ENCODE peak calls at places on chromosomes 4 and X, in eight cellular contexts. V is CD8-positive, alpha-beta T cell; G is vagina; J is uterus; E is stomach; K is sigmoid colon; P is upper lobe of right lung; Q is GM12878. S is an unnamed sample. For H3K4me1, the result is how much of the 10 kb centered on the place peaks cover.

GRCh38 chr4:39354178-39354503 is 12.0 kb downstream of the RFC1 start:
- DNase-seq in J (no peak), K (no peak), Q (no peak), V (no peak), P (no peak), G (no peak), E (no peak), S (no peak)

GRCh38 chr4:94540476-94540875 is 88.7 kb downstream of the PDLIM5 start:
- DNase-seq in P (no peak), E (no peak), J (no peak), V (no peak), G (no peak), Q (no peak), K (no peak), S (no peak)

GRCh38 chr4:86917212-86918039 is 17.4 kb upstream of the AFF1 start:
- DNase-seq in J (no peak), E (no peak), V (no peak), K (no peak), G (no peak), P (no peak), Q (no peak), S (no peak)

GRCh38 chrX:7083021-7083420 is 64.5 kb upstream of the STS start:
- DNase-seq in V (no peak), G (no peak), P (no peak), E (no peak), K (no peak), Q (no peak), J (no peak), S (no peak)

GRCh38 chr4:129429566-129430339 is 333.8 kb downstream of the C4orf33 start:
- DNase-seq in K (no peak), V (no peak), G (no peak), Q (no peak), J (no peak), E (no peak), P (no peak), S (no peak)

GRCh38 chr4:55561884-55562283 is 15.2 kb upstream of the CLOCK start:
- DNase-seq in E (no peak), P (no peak), K (no peak), J (no peak), Q (no peak), V (no peak), G (no peak), S (no peak)

GRCh38 chrX:115561605-115562491 is 874 bp downstream of the PLS3 start:
- DNase-seq in K (peak), V (no peak), Q (no peak), J (peak), P (peak), G (peak), E (peak), S (peak)

GRCh38 chr4:76984127-76984526 is 34.6 kb downstream of the SEPTIN11 start:
- DNase-seq in V (no peak), J (no peak), P (no peak), G (no peak), E (no peak), K (peak), Q (peak), S (no peak)

GRCh38 chr4:151291485-151291884 is 14.5 kb downstream of the PRSS48 start:
- DNase-seq in Q (no peak), P (no peak), V (no peak), K (no peak), J (no peak), G (no peak), E (no peak), S (no peak)

GRCh38 chrX:40147399-40148188 is 49.8 kb upstream of the BCOR start:
- DNase-seq in Q (no peak), K (no peak), E (no peak), P (no peak), V (no peak), J (no peak), G (no peak), S (no peak)

GRCh38 chrX:40148189-40148438 is 50.4 kb upstream of the BCOR start:
- DNase-seq in E (no peak), Q (no peak), K (no peak), P (no peak), V (no peak), G (no peak), J (no peak), S (no peak)

GRCh38 chrX:40149286-40150175 is 51.8 kb upstream of the BCOR start:
- DNase-seq in K (no peak), Q (no peak), P (no peak), J (no peak), G (no peak), E (no peak), V (no peak), S (no peak)

GRCh38 chrX:40150503-40150902 is 52.7 kb upstream of the BCOR start:
- DNase-seq in K (no peak), V (no peak), G (no peak), Q (no peak), J (no peak), E (no peak), P (no peak), S (no peak)

GRCh38 chrX:40148439-40149285 is 50.9 kb upstream of the BCOR start:
- DNase-seq in E (no peak), J (no peak), K (no peak), P (no peak), V (no peak), G (no peak), Q (no peak), S (peak)
- H3K4me1 ChIP-seq in E (under half), J (under half), K (under half), P (under half), V (under half), G (under half), Q (under half), S (under half)

DNA sequence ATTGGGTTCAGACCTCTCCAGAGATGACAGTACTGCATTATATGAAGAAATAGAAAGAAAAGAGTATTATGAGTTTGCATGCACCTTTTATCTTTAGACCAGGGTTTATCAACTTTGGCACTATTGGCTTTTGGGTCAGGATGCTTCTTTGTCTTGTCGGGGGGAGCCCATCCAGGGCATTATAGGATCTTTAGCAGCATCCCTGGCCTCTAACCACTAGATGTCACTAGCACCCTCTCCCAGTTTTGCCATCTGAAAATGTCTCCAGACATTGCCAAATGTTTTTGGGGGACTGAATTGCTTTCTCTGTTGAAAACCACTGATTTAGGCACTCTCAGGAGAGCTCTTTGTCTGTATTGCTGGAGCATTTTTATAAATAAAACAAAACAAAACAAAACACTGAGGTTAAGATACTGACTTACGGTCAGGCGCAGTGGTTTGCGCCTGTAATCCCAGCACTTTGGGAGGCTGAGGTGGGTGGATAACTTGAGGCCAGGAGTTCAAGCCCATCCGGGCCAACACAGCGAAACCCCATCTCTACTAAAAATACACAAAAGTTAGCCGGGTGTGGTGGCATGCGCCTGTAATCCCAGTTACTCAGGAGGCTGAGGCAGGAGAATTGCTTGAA is 23.6 kb downstream of the CA5B start:
- DNase-seq in Q (no peak), K (no peak), V (no peak), P (no peak), G (no peak), J (no peak), E (no peak), S (peak)
- TF ChIP-seq CTCF in Q (peak), K (peak), V (peak), P (peak), G (peak), J (peak), E (peak), S (peak)

DNA sequence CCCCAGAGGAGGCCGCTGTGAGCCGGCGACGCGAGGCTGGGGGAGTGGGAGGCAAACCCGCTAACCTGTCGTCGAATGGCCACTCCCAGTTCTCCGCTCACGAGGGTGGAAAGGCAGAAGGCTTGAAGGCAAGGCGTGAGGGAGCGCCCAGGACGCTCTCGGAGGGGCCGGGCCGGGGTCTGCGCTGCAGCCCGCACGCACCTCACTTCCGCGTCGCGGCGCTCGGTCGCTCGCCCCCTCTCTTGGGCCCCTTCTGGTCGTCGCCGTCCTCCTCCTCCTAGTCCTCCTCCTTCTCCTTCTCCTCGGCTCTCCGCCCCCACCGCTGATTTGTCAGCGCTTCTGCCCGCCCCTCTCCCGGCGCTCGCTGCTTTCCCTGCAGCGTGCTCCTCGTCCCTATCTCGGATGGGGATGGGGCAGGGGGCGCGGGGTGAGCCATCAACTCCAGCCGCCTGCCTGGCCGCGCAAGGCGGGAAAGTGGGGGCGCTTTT is at the start of gene SNCA:
- DNase-seq in G (peak), E (peak), V (no peak), K (peak), P (peak), J (peak), Q (no peak), S (peak)
- H3K4me3 ChIP-seq in G (peak), E (peak), V (peak), K (peak), P (peak), J (peak), Q (no peak), S (peak)

GRCh38 chrX:155819525-155819924 is 61.6 kb upstream of the VAMP7 start:
- DNase-seq in P (no peak), G (no peak), E (no peak), J (no peak), K (no peak), Q (no peak), V (no peak), S (no peak)
- H3K4me1 ChIP-seq in P (under half), G (under half), E (under half), J (under half), K (under half), Q (under half), V (under half), S (under half)

GRCh38 chr4:174628206-174628605 is 105.9 kb upstream of the HPGD start:
- DNase-seq in G (no peak), Q (no peak), K (no peak), V (no peak), J (no peak), P (no peak), E (no peak), S (no peak)

GRCh38 chr4:174633399-174633798 is 111.1 kb upstream of the HPGD start:
- DNase-seq in V (no peak), Q (no peak), G (no peak), K (no peak), J (no peak), P (no peak), E (no peak), S (no peak)

GRCh38 chr4:174629265-174629664 is 107.0 kb upstream of the HPGD start:
- DNase-seq in P (no peak), J (no peak), Q (no peak), E (no peak), G (no peak), V (no peak), K (no peak), S (no peak)

GRCh38 chr4:174635732-174636131 is 113.4 kb upstream of the HPGD start:
- DNase-seq in E (no peak), P (no peak), G (no peak), J (no peak), V (no peak), Q (no peak), K (no peak), S (no peak)

DNA sequence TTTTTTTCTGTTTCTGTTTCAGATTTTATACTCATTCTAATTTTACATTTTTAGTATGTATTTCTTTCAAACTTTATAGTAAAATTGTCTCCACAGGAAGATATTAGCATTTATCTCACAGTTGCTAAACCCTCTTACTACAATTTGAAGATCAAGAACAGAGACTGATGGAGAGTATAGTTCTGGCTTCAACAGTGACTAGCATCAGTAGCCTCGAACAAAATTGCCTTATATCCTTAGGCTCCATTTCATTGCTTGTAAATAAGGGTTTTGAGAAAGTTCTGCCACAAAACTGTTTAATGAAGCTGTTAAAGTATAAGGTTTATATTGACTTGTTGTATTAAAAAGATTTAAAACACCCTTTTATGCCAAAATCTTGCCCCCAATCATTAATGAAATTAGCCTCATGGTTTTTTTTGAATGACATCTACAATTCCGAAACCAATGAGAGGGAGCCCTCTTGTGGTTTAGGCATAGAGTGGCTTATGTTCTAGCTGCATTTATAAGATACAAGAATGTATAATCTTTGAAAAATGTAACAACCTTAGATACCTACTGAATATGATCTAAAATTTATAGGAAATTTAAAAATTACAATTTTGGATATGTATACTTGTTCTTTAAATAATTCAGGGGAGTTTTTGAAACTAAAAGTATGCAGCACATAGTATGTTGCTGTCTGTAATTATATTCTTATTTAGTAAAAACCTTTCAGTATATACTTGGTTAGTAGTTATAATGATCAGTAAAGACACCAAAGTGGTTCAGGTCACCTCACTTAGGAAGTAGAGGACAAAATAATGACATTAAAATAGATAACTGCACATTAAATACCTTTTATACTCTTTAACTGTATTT is 109.8 kb upstream of the HPGD start:
- DNase-seq in Q (no peak), J (no peak), G (no peak), P (no peak), K (no peak), V (no peak), E (no peak), S (peak)
- TF ChIP-seq CTCF in Q (peak), J (peak), G (peak), P (peak), K (peak), V (peak), E (peak), S (peak)